ENCODE peak calls at places on chromosomes 4 and X, in seven cellular contexts. R is activated CD8-positive, alpha-beta T cell treated with anti-CD3 and anti-CD28 coated beads, Interleukin-2, amount 10 ng/mL, durations not matched to agents 7 days and 5 days; K is thoracic aorta; U is CD8-positive, alpha-beta T cell; E is heart right ventricle; C is HepG2; G is body of pancreas. B is an unnamed sample.

GRCh38 chr4:72558655-72559054 is 10.4 kb downstream of the ADAMTS3 start:
- ATAC-seq in R (no peak), K (no peak), U (no peak), E (no peak), C (no peak), G (no peak), B (no peak)

GRCh38 chr4:71526626-71527406 is 188.0 kb downstream of the SLC4A4 start:
- ATAC-seq in R (no peak), K (no peak), U (no peak), E (no peak), C (peak), G (no peak), B (no peak)

GRCh38 chr4:89197920-89198319 is 86.6 kb downstream of the TIGD2 start:
- ATAC-seq in R (no peak), K (no peak), U (no peak), E (no peak), C (no peak), G (no peak), B (no peak)

GRCh38 chrX:115582035-115582870 is 21.3 kb downstream of the PLS3 start:
- ATAC-seq in R (no peak), K (no peak), U (no peak), E (no peak), C (no peak), G (no peak), B (no peak)

GRCh38 chr4:2923141-2923551 is 40.1 kb downstream of the NOP14 start:
- ATAC-seq in R (peak), K (no peak), U (peak), E (no peak), C (no peak), G (no peak), B (no peak)

GRCh38 chrX:68433981-68434299 is 645 bp upstream of the OPHN1 start:
- ATAC-seq in R (no peak), K (no peak), U (no peak), E (no peak), C (no peak), G (no peak), B (no peak)

GRCh38 chrX:2583194-2584162 is 82.7 kb upstream of the DHRSX start:
- ATAC-seq in R (no peak), K (no peak), U (no peak), E (no peak), C (no peak), G (no peak), B (no peak)

GRCh38 chr4:15809058-15809457 is 30.9 kb downstream of the CD38 start:
- ATAC-seq in R (no peak), K (no peak), U (no peak), E (no peak), C (no peak), G (no peak), B (no peak)

GRCh38 chr4:3451956-3452355 is 10.2 kb downstream of the HGFAC start:
- ATAC-seq in R (no peak), K (peak), U (no peak), E (no peak), C (no peak), G (peak), B (peak)

GRCh38 chr4:149999485-150000074 is 78.7 kb upstream of the DCLK2 start:
- ATAC-seq in R (no peak), K (no peak), U (no peak), E (no peak), C (peak), G (no peak), B (peak)

GRCh38 chr4:165170819-165171218 is 36.5 kb upstream of the KLHL2 start:
- ATAC-seq in R (no peak), K (no peak), U (no peak), E (no peak), C (peak), G (no peak), B (no peak)

GRCh38 chr4:48243429-48243828 is 26.2 kb downstream of the TEC start:
- ATAC-seq in R (no peak), K (no peak), U (no peak), E (no peak), C (no peak), G (no peak), B (no peak)

GRCh38 chr4:67744561-67745283 is 9.5 kb downstream of the GNRHR start:
- ATAC-seq in R (no peak), K (no peak), U (no peak), E (no peak), C (no peak), G (no peak), B (no peak)

GRCh38 chr4:69057620-69058409 is 38.5 kb upstream of the UGT2B7 start:
- ATAC-seq in R (no peak), K (no peak), U (no peak), E (no peak), C (peak), G (peak), B (no peak)

GRCh38 chrX:9539611-9540387 is 74.9 kb downstream of the TBL1X start:
- ATAC-seq in R (no peak), K (no peak), U (peak), E (no peak), C (no peak), G (no peak), B (no peak)

GRCh38 chr4:121192500-121192899 is 28.4 kb upstream of the TNIP3 start:
- ATAC-seq in R (no peak), K (no peak), U (no peak), E (no peak), C (no peak), G (no peak), B (no peak)

GRCh38 chr4:41982716-41983115 is 1.2 kb downstream of the DCAF4L1 start:
- ATAC-seq in R (no peak), K (no peak), U (no peak), E (no peak), C (no peak), G (no peak), B (no peak)

B was measured in gastroesophageal sphincter.